ENCODE peak calls at places on chromosomes 12 and 14, in five cellular contexts. T is thoracic aorta, G is psoas muscle, H is body of pancreas, J is ovary. N is an unnamed sample. For H3K27me3, the result is how much of the 10 kb centered on the place peaks cover.

GRCh38 chr12:47921907-47922306 is 17.1 kb upstream of the VDR start:
- DNase-seq in T (no peak), G (no peak), H (no peak), J (no peak), N (no peak)

GRCh38 chr14:64196668-64197411 is 97.3 kb downstream of the ESR2 start:
- DNase-seq in T (no peak), G (no peak), H (peak), J (peak), N (no peak)

GRCh38 chr12:109458771-109459208 is 18.3 kb downstream of the KCTD10 start:
- DNase-seq in T (no peak), G (no peak), H (no peak), J (no peak), N (no peak)

GRCh38 chr14:32898876-32899275 is 39.8 kb upstream of the NPAS3 start:
- DNase-seq in T (no peak), G (no peak), H (no peak), J (no peak), N (no peak)

GRCh38 chr14:34971381-34971780 is 11.4 kb upstream of the SRP54 start:
- DNase-seq in T (no peak), G (no peak), H (no peak), J (no peak), N (no peak)

GRCh38 chr12:70449074-70449757 is 83.1 kb downstream of the KCNMB4 start:
- DNase-seq in T (no peak), G (no peak), H (no peak), J (no peak), N (no peak)

GRCh38 chr14:85439696-85440328 is 90.1 kb upstream of the FLRT2 start:
- DNase-seq in T (no peak), G (no peak), H (no peak), J (no peak), N (no peak)

GRCh38 chr12:6340745-6341438 is 984 bp downstream of the TNFRSF1A start:
- DNase-seq in T (no peak), G (no peak), H (peak), J (no peak), N (no peak)

GRCh38 chr12:12583510-12583909 is 20.8 kb upstream of the DUSP16 start:
- DNase-seq in T (no peak), G (no peak), H (no peak), J (no peak), N (no peak)

GRCh38 chr12:121889267-121889624 is 656 bp downstream of the PSMD9 start:
- DNase-seq in T (no peak), G (no peak), H (no peak), J (no peak), N (no peak)

GRCh38 chr12:82524636-82525035 is 162.1 kb upstream of the TMTC2 start:
- DNase-seq in T (no peak), G (no peak), H (no peak), J (no peak), N (no peak)

GRCh38 chr14:101066826-101067508 is 163.4 kb upstream of the RTL1 start:
- DNase-seq in T (no peak), G (peak), H (no peak), J (peak), N (no peak)

GRCh38 chr12:109951751-109952150 is 44.4 kb downstream of the GIT2 start:
- DNase-seq in T (no peak), G (peak), H (peak), J (peak), N (no peak)

GRCh38 chr12:3533703-3534386 is 42.8 kb downstream of the PRMT8 start:
- DNase-seq in T (no peak), G (no peak), H (peak), J (peak), N (no peak)

GRCh38 chr14:49615776-49616175 is 4.7 kb downstream of the RPL36AL start:
- DNase-seq in T (no peak), G (no peak), H (no peak), J (no peak), N (no peak)

GRCh38 chr12:52166672-52167071 is 25.1 kb downstream of the KRT80 start:
- DNase-seq in T (no peak), G (no peak), H (no peak), J (no peak), N (no peak)

GRCh38 chr14:100857923-100858837 is 32.3 kb downstream of the MEG3 start:
- DNase-seq in T (no peak), G (no peak), H (no peak), J (peak), N (no peak)

GRCh38 chr12:93145086-93145485 is 216.0 kb upstream of the EEA1 start:
- DNase-seq in T (no peak), G (no peak), H (no peak), J (no peak), N (no peak)

GRCh38 chr12:52056801-52057613 is 5.8 kb downstream of the NR4A1 start:
- DNase-seq in T (no peak), G (no peak), H (no peak), J (peak), N (no peak)

DNA sequence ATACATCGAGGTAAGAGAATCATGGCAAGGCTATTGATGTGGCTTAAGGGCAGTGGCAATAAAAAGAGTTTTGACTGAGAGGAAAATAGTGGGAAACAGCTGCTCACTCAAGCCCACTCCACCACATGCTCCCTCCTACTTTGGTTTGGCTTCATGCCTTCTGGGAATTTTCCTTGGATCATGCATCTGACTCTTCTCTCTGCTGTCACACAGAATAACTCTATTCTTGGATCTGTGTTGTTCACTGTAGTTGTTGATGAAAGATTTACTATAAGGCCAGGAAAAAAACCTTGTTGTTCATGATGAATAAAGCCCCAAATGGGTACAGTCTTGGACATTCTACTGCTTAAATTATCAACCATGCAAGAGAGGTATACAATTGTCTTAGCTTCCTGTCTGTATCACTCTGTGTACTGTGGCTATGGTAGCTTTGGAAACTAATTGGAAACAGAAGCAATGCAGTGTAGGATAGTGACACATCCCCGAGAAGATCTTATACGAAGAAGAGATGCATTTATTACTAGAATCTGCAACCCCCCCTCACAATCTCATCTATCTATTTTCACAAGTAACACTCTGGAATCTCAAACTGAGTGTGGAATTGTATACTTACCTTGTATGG is 70.5 kb downstream of the TMX1 start:
- DNase-seq in T (no peak), G (no peak), H (peak), J (no peak), N (no peak)
- TF ChIP-seq CTCF in T (no peak), G (no peak), H (no peak), J (no peak), N (no peak)

GRCh38 chr14:36768638-36769337 is 107.1 kb downstream of the PAX9 start:
- DNase-seq in T (no peak), G (no peak), H (no peak), J (no peak), N (no peak)
- H3K27ac ChIP-seq in T (no peak), G (no peak), H (no peak), J (no peak), N (no peak)

GRCh38 chr14:76313861-76314260 is 62.1 kb upstream of the ESRRB start:
- DNase-seq in T (no peak), G (no peak), H (no peak), J (no peak), N (no peak)
- H3K27me3 ChIP-seq in T (under half), G (under half), H (under half), J (under half), N (under half)

GRCh38 chr12:120628919-120629318 is 11.5 kb upstream of the CABP1 start:
- DNase-seq in T (no peak), G (no peak), H (no peak), J (no peak), N (no peak)
- TF ChIP-seq CTCF in T (no peak), G (no peak), H (no peak), J (no peak), N (no peak)

GRCh38 chr12:14560904-14561574 is 6.6 kb downstream of the PLBD1 start:
- DNase-seq in T (no peak), G (no peak), H (peak), J (no peak), N (no peak)
- H3K27ac ChIP-seq in T (no peak), G (no peak), H (peak), J (no peak), N (no peak)

DNA sequence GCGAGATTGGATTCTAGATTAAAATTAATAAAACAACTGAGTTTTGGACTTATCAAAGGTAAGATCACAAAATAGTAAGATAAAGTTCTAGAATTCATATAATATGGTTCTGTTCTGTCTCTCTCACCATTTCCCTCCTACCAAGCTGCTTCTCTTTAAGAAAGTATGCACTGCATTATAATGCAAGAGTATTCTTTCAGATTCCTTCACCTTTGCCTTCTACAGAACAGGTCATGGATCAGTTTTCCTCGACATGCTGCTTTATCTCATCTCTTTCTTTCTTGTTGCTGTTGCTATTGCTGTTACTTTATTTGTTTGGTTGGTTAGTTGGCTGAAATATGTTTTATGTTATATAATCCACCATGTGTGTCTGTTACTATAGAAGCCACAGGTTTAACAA is 357.0 kb downstream of the NAV3 start:
- DNase-seq in T (no peak), G (no peak), H (no peak), J (no peak), N (no peak)
- H3K27me3 ChIP-seq in T (under half), G (under half), H (under half), J (under half), N (under half)

N was measured in CD4-positive, alpha-beta T cell.